ENCODE peak calls at places on chromosome 14, in four cellular contexts. U is K562, Q is GM12891, X is GM12878. K is an unnamed sample.

GRCh38 chr14:75978249-75978731 is 3.5 kb downstream of the TGFB3 start:
- DNase-seq in U (no peak), Q (no peak), X (no peak), K (no peak)

GRCh38 chr14:103693514-103693913 is 21.7 kb downstream of the XRCC3 start:
- DNase-seq in U (no peak), Q (no peak), X (no peak), K (no peak)

GRCh38 chr14:70718383-70719123 is 76.8 kb downstream of the TTC9 start:
- DNase-seq in U (no peak), Q (no peak), X (no peak), K (no peak)

GRCh38 chr14:75566321-75566720 is 12.1 kb upstream of the FLVCR2 start:
- DNase-seq in U (no peak), Q (no peak), X (no peak), K (no peak)

GRCh38 chr14:100384819-100385813 is 62.0 kb downstream of the SLC25A47 start:
- DNase-seq in U (no peak), Q (no peak), X (no peak), K (peak)

GRCh38 chr14:68824207-68824516 is 31.3 kb upstream of the ZFP36L1 start:
- DNase-seq in U (no peak), Q (no peak), X (no peak), K (no peak)

GRCh38 chr14:74015965-74016364 is 3.1 kb downstream of the ENTPD5 start:
- DNase-seq in U (peak), Q (no peak), X (no peak), K (no peak)

GRCh38 chr14:106694638-106695393 is 1168.4 kb downstream of the TMEM121 start:
- DNase-seq in U (no peak), Q (peak), X (no peak), K (peak)

GRCh38 chr14:105413542-105413886 is 6.1 kb upstream of the MTA1 start:
- DNase-seq in U (no peak), Q (no peak), X (no peak), K (no peak)

GRCh38 chr14:77303417-77304156 is 17.1 kb downstream of the POMT2 start:
- DNase-seq in U (peak), Q (no peak), X (no peak), K (no peak)

GRCh38 chr14:94103554-94104165 is 6.9 kb upstream of the IFI27 start:
- DNase-seq in U (no peak), Q (no peak), X (no peak), K (no peak)

DNA sequence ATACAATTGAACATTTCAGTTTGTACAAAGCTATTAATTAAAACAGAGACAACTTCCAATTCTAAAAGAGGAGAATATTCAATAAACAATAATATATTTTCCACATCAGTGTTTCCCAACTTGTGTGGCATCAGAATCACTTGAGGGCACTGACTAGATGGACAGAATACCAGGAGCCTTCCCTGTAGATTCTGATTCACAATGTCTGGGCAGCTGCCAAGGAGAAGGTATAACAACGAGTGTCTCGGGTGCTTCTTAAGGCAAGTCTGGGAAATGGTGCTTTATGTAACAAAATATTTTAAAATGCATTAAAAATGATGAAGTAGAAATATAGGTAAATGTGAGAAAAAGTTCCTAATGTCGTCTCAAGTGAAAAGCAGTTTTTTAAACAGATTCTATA is 26.2 kb downstream of the GALC start:
- DNase-seq in U (no peak), Q (no peak), X (no peak), K (no peak)
- TF ChIP-seq SPI1 in U (no peak), Q (no peak), X (no peak), K (no peak)

GRCh38 chr14:97385727-97386126 is 588.5 kb downstream of the VRK1 start:
- DNase-seq in U (no peak), Q (no peak), X (no peak), K (no peak)

GRCh38 chr14:97390031-97390729 is 593.0 kb downstream of the VRK1 start:
- DNase-seq in U (no peak), Q (no peak), X (no peak), K (no peak)

GRCh38 chr14:97393244-97393643 is 596.1 kb downstream of the VRK1 start:
- DNase-seq in U (no peak), Q (no peak), X (no peak), K (no peak)

GRCh38 chr14:97387252-97387882 is 590.2 kb downstream of the VRK1 start:
- DNase-seq in U (no peak), Q (no peak), X (no peak), K (no peak)

DNA sequence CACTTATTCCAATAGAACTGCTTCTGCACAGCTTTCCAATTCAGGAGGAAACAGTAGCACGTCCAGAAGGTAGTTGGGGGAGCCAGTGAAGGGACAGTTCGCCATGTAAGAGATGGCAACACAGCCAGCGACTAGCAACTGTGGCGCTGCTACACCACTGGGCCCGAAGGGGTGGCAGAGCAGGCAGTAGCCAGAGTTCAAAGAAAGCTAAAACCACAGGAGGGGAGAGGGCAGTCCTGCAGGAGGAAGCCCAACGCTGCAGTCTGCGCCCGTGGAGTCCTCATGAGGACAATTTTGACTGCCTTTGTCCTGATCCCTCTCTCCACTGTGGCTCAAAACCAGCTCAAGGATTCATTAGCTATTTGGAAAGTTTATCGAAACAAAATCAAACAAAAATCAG is 591.2 kb downstream of the VRK1 start:
- DNase-seq in U (no peak), Q (no peak), X (no peak), K (no peak)
- TF ChIP-seq SPI1 in U (no peak), Q (no peak), X (no peak), K (no peak)

GRCh38 chr14:38125484-38125912 is 82.2 kb upstream of the SSTR1 start:
- DNase-seq in U (no peak), Q (no peak), X (no peak), K (no peak)
- TF ChIP-seq SPI1 in U (no peak), Q (no peak), X (no peak), K (no peak)

GRCh38 chr14:53381879-53382278 is 228.8 kb upstream of the DDHD1 start:
- DNase-seq in U (no peak), Q (no peak), X (no peak), K (no peak)
- TF ChIP-seq SPI1 in U (no peak), Q (no peak), X (no peak), K (no peak)

GRCh38 chr14:32259368-32260013 is 56.4 kb upstream of the RNU6-8 start:
- DNase-seq in U (peak), Q (no peak), X (peak), K (no peak)
- TF ChIP-seq SPI1 in U (no peak), Q (peak), X (no peak), K (no peak)